ENCODE peak calls at places on chromosomes 16 and 17, in six cellular contexts. F, D, I, L, M and P are unnamed samples.
A peak's percentile ranks its signal among the peaks of the same experiment; 100 is the strongest.

GRCh38 chr17:79843917-79844815 is 4.9 kb upstream of the CBX4 start:
- DNase-seq in I (no peak), M (peak; percentile 71), F (no peak), L (no peak), D (no peak), P (no peak)

GRCh38 chr16:68992521-68992920 is 112.9 kb upstream of the HAS3 start:
- DNase-seq in I (no peak), D (peak; percentile 45), F (no peak), M (peak; percentile 70), L (no peak), P (peak; percentile 23)

GRCh38 chr17:42772945-42773289 is 332 bp upstream of the VPS25 start:
- DNase-seq in I (no peak), F (no peak), L (no peak), M (no peak), D (no peak), P (no peak)

GRCh38 chr17:32278815-32279214 is 13.2 kb downstream of the RHBDL3 start:
- DNase-seq in I (no peak), D (no peak), L (no peak), M (no peak), F (no peak), P (no peak)

GRCh38 chr17:82974136-82974952 is 105.1 kb upstream of the METRNL start:
- DNase-seq in L (no peak), I (no peak), M (no peak), D (no peak), F (no peak), P (no peak)

GRCh38 chr17:2212328-2212981 is 91.1 kb downstream of the SMG6 start:
- DNase-seq in I (no peak), F (no peak), L (no peak), D (no peak), M (no peak), P (no peak)

GRCh38 chr16:27402964-27403600 is 1.1 kb downstream of the IL21R start:
- DNase-seq in I (no peak), D (no peak), M (no peak), F (no peak), L (no peak), P (no peak)

GRCh38 chr17:46977348-46977747 is 1.7 kb downstream of the RPRML start:
- DNase-seq in F (no peak), M (no peak), L (no peak), I (no peak), D (no peak), P (no peak)

GRCh38 chr16:69821844-69822173 is 59.7 kb downstream of the WWP2 start:
- DNase-seq in I (no peak), D (no peak), F (no peak), L (no peak), M (no peak), P (no peak)

GRCh38 chr17:51214920-51215319 is 44.9 kb downstream of the MBTD1 start:
- DNase-seq in I (no peak), L (no peak), D (no peak), M (peak; percentile 51), F (no peak), P (no peak)

GRCh38 chr17:44350733-44351226 is 5.7 kb downstream of the GRN start:
- DNase-seq in D (no peak), F (no peak), M (peak; percentile 64), L (peak; percentile 51), I (peak; percentile 55), P (no peak)